ENCODE peak calls at places on chromosomes 16 and 17, in four cellular contexts. L, G, S and Z are unnamed samples.

GRCh38 chr17:82898976-82899514 is 59.2 kb upstream of the ZNF750 start:
- DNase-seq in S (no peak), L (no peak), G (no peak), Z (no peak)

GRCh38 chr17:49454050-49454449 is 39.4 kb upstream of the PHB1 start:
- DNase-seq in S (no peak), L (no peak), G (no peak), Z (no peak)

GRCh38 chr16:4924593-4925378 is 12.2 kb downstream of the PPL start:
- DNase-seq in G (no peak), L (no peak), S (no peak), Z (no peak)

GRCh38 chr16:53901396-53901795 is 197.4 kb downstream of the FTO start:
- DNase-seq in S (no peak), L (no peak), G (no peak), Z (no peak)

GRCh38 chr16:15951852-15952251 is 2.4 kb downstream of the ABCC1 start:
- DNase-seq in G (no peak), L (no peak), S (no peak), Z (peak)

GRCh38 chr17:59254742-59255141 is 34.4 kb downstream of the GDPD1 start:
- DNase-seq in L (no peak), S (no peak), G (no peak), Z (no peak)

GRCh38 chr17:32350662-32351418 is 883 bp downstream of the ZNF207 start:
- DNase-seq in S (no peak), L (no peak), G (no peak), Z (peak)

GRCh38 chr16:79069634-79070033 is 530.9 kb downstream of the MAF start:
- DNase-seq in L (no peak), G (no peak), S (no peak), Z (no peak)

GRCh38 chr17:28118362-28118761 is 75.9 kb downstream of the NLK start:
- DNase-seq in S (no peak), G (no peak), L (no peak), Z (no peak)

GRCh38 chr17:15966183-15966878 is 21.4 kb downstream of the ADORA2B start:
- DNase-seq in L (no peak), S (no peak), G (no peak), Z (no peak)

GRCh38 chr17:41254861-41255260 is 323 bp upstream of the KRTAP9-9 start:
- DNase-seq in S (no peak), G (peak), L (no peak), Z (no peak)

GRCh38 chr17:62658136-62658535 is 30.7 kb downstream of the MRC2 start:
- DNase-seq in G (no peak), L (no peak), S (no peak), Z (no peak)

GRCh38 chr17:50631195-50631907 is 3.3 kb upstream of the ABCC3 start:
- DNase-seq in G (peak), S (no peak), L (no peak), Z (no peak)

GRCh38 chr16:14640538-14640937 is 7.8 kb downstream of the BFAR start:
- DNase-seq in S (no peak), G (no peak), L (no peak), Z (no peak)

GRCh38 chr16:24125199-24125598 is 130.9 kb upstream of the CACNG3 start:
- DNase-seq in S (no peak), L (no peak), G (no peak), Z (no peak)

GRCh38 chr16:56211471-56211944 is 20.2 kb downstream of the GNAO1 start:
- DNase-seq in S (no peak), L (no peak), G (no peak), Z (peak)

GRCh38 chr17:78997231-78997741 is 12.3 kb downstream of the CANT1 start:
- DNase-seq in G (no peak), L (no peak), S (no peak), Z (no peak)

GRCh38 chr17:47987240-47987835 is 16.4 kb downstream of the CDK5RAP3 start:
- DNase-seq in G (no peak), S (no peak), L (no peak), Z (no peak)

GRCh38 chr16:65837431-65837986 is 529.0 kb upstream of the CDH5 start:
- DNase-seq in G (no peak), S (no peak), L (no peak), Z (no peak)

GRCh38 chr17:52158450-52159042 is at the start of gene CA10:
- DNase-seq in G (no peak), S (no peak), L (no peak), Z (no peak)

GRCh38 chr17:31699281-31699680 is 159.8 kb downstream of the COPRS start:
- DNase-seq in L (no peak), G (peak), S (no peak), Z (no peak)

GRCh38 chr17:40326014-40326831 is 17.2 kb downstream of the RARA start:
- DNase-seq in S (no peak), L (no peak), G (no peak), Z (peak)

GRCh38 chr16:55444754-55445485 is 34.1 kb upstream of the MMP2 start:
- DNase-seq in S (peak), G (no peak), L (no peak), Z (peak)

GRCh38 chr16:66127459-66128362 is 238.8 kb upstream of the CDH5 start:
- DNase-seq in L (no peak), G (no peak), S (no peak), Z (no peak)

GRCh38 chr17:36808181-36808661 is 129.1 kb upstream of the LHX1 start:
- DNase-seq in S (no peak), L (no peak), G (peak), Z (no peak)

GRCh38 chr17:2250140-2251095 is 53.2 kb downstream of the SMG6 start:
- DNase-seq in L (no peak), S (no peak), G (no peak), Z (no peak)

GRCh38 chr16:27892879-27893278 is 170.6 kb downstream of the GSG1L start:
- DNase-seq in S (no peak), G (no peak), L (no peak), Z (no peak)

GRCh38 chr16:21083729-21084268 is 66.8 kb downstream of the DNAH3 start:
- DNase-seq in S (no peak), L (peak), G (peak), Z (peak)

GRCh38 chr16:53980675-53981074 is 276.7 kb downstream of the FTO start:
- DNase-seq in L (no peak), G (no peak), S (no peak), Z (no peak)

GRCh38 chr16:89485701-89486246 is 4.6 kb downstream of the ANKRD11 start:
- DNase-seq in G (no peak), L (no peak), S (no peak), Z (no peak)

DNA sequence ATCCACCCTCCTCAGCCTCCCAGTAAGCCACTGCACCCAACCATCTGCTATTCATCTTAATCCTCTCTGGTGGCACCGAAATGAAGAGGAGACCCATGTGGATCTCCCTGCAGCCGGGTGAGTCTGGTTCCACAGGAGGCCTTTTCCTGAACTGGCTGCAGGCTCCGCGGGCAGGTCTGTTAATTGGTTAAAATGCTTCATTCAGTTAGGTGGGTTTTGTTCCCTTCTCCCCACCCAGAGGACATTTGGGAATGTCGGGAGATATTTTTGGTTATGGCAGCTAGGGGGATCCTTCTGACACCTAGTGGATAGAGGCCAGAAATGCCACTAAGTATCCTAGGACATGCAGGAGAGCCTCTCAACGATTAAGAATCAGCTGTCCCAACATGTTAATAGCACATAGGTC is 16.7 kb downstream of the C16orf54 start:
- DNase-seq in G (peak), L (no peak), S (no peak), Z (no peak)
- TF ChIP-seq SPI1 in G (no peak), L (no peak), S (no peak), Z (no peak)

DNA sequence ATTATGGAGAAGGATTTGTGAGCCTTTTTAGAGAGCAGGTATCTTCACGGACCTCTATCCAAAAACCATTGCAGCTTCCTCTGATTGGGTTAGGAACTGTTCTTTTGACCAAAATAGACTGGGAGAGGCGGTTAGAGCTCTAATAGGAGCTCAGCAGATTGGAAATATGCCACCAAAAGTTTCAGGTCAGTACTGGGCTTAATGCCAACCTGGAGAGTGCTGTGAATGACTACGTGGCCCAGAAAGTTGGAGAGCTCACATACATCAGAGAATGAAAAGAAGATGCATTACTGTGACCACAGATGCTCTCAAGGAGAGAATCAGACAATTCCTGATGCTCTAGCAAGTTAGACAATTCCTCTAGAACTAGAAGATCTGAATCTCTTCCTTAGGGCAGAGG is 86.5 kb downstream of the ABCA8 start:
- DNase-seq in S (no peak), L (no peak), G (no peak), Z (no peak)
- TF ChIP-seq SPI1 in S (no peak), L (no peak), G (no peak), Z (no peak)

DNA sequence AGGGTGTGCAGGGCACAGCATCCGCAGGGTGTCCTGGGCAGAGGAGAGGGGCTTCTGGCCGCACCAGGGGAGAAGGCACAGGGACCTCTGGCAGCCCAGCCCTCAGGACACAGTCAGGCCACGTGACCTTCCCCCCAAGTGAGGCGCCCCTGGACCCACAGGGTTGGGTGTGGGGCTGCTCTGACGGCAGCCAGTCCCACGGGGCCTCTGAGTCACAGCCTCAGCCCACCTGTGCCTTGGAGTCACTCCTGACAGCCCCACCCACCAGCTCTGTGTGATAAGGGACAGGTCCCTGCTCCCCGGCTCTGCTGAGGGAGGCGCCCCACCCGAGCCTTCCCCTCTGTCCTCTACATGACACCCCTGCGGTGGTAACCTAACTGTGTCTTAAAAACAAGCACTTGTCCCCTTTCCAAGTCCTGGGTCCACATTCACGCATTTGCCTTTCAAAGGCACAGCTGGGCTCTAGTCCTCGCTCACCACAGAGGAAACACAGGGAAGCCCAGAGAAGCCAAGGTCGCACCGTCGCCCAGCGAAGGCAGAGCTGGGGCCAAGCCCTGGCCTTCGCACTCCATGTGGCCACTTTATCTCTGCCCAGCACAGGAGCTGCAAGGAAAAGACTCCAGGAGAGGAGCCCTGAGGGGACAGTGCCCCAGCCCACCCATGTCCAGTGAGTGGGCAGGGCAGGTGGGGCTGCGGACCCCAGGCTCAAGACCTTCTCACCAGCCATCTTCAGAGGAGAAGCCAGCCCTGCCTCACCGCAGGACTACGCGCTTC is 5.1 kb upstream of the NPTX1 start:
- DNase-seq in S (no peak), L (no peak), G (peak), Z (no peak)
- TF ChIP-seq SPI1 in S (no peak), L (no peak), G (no peak), Z (no peak)

GRCh38 chr17:43211123-43211479 is 574 bp upstream of the TMEM106A start:
- DNase-seq in L (no peak), S (no peak), G (no peak), Z (no peak)
- TF ChIP-seq SPI1 in L (no peak), S (no peak), G (no peak), Z (no peak)

GRCh38 chr16:85568519-85568918 is 44.6 kb upstream of the GSE1 start:
- DNase-seq in L (no peak), S (no peak), G (no peak), Z (peak)

GRCh38 chr16:85570213-85570734 is 42.8 kb upstream of the GSE1 start:
- DNase-seq in S (no peak), G (no peak), L (no peak), Z (no peak)

GRCh38 chr16:85570735-85571562 is 42.2 kb upstream of the GSE1 start:
- DNase-seq in G (peak), L (peak), S (peak), Z (peak)

GRCh38 chr16:85569039-85569614 is 44.0 kb upstream of the GSE1 start:
- DNase-seq in S (no peak), L (no peak), G (no peak), Z (no peak)

GRCh38 chr16:85569615-85570212 is 43.4 kb upstream of the GSE1 start:
- DNase-seq in G (peak), S (peak), L (peak), Z (no peak)
- TF ChIP-seq SPI1 in G (peak), S (peak), L (peak), Z (peak)

GRCh38 chr16:88333645-88334516 is 48.9 kb upstream of the ZNF469 start:
- DNase-seq in S (no peak), G (no peak), L (no peak), Z (no peak)

GRCh38 chr16:88330971-88331890 is 51.5 kb upstream of the ZNF469 start:
- DNase-seq in G (no peak), L (no peak), S (no peak), Z (no peak)

GRCh38 chr16:88329726-88330700 is 52.7 kb upstream of the ZNF469 start:
- DNase-seq in L (no peak), G (no peak), S (no peak), Z (no peak)

GRCh38 chr16:88334517-88335149 is 48.1 kb upstream of the ZNF469 start:
- DNase-seq in L (no peak), S (no peak), G (no peak), Z (no peak)

DNA sequence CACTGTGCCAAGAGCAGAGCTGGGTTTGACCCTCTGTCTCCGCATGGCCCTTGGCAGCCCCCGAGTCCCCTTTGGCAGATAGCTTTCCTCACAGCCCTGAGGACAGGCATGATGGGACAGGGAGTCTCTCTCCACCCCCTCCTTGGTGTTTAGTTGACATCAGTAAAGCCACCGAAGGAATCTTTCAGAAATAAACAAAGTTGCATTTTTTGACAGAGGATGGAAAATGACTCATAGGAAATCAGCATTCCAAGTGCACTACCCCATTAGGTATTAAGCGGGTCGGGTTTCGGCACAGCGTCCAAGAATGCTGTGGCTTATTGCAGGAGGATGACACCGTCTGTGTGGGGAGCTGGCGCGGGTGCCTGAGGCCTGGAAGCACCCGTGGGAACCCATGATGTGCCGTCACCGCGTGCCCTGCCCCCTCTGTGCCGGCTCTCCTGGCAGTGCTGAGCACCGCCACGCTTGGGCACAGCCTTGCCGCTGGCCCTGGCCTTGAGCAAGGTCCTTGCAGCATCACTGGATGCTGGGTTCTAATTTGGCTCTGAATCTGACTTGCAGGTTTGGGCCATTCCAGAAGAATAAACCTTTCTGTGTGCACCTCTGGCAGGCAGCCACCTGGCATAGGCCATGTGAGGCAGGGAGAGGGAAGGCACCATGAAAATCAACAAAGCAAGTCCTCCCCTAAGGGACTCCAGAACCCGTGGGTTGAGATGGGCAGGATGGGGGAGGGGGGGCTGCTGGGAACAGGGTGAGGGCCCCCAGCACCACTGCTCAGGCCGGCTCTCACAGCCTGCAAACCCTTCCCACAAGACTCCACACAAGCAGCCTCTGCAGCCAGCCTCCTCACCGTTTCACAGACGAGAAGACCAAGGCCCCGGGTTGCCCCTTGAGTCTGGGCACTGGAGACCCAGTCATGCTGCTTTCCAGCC is 50.5 kb upstream of the ZNF469 start:
- DNase-seq in L (no peak), S (no peak), G (no peak), Z (no peak)
- TF ChIP-seq SPI1 in L (no peak), S (no peak), G (no peak), Z (no peak)

DNA sequence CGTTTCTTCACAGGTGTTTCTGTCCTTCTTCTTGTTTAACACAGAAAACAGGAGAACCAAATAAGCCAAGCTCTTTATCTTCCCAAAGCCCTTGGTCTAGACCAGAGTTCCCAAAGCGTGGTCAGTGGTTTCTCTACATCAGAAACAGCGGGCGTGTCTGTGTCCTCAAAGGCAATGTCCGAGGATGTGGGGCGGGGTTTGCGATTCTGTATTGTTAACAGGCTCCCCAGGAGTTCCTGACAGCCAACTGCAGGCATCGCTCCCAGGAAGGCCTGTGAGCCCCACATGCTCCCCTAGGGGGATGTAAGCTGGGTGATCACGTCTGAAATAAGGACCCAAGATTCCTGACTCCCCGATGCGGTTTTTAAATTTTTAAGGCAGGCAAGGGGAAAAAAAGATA is 28.4 kb upstream of the SLC25A19 start:
- DNase-seq in L (no peak), S (no peak), G (peak), Z (no peak)
- TF ChIP-seq SPI1 in L (no peak), S (no peak), G (no peak), Z (no peak)

DNA sequence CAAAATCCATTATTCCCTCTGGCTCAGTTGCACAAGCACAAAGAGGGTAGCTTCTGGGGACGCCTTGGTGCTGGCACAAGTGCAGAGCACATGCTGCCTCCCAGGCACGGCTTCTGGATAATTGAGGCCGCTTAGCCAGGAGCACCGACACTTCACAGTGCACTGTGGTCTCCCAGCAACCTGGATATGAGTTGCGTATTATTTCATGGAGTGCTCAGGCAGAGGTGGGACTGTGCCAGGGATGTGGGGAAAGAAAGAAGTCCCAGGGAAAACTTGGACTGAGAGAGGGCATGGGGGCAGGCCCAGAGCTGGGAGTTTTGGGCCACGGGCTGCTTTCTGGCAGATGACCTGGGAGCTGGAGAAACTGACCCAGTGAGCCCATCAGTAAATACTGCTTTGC is 37.5 kb downstream of the MPRIP start:
- DNase-seq in G (no peak), L (no peak), S (no peak), Z (no peak)
- TF ChIP-seq SPI1 in G (no peak), L (no peak), S (no peak), Z (no peak)

GRCh38 chr17:39104046-39104445 is 47.4 kb downstream of the PLXDC1 start:
- DNase-seq in G (peak), S (no peak), L (no peak), Z (no peak)
- TF ChIP-seq SPI1 in G (no peak), S (no peak), L (no peak), Z (no peak)

DNA sequence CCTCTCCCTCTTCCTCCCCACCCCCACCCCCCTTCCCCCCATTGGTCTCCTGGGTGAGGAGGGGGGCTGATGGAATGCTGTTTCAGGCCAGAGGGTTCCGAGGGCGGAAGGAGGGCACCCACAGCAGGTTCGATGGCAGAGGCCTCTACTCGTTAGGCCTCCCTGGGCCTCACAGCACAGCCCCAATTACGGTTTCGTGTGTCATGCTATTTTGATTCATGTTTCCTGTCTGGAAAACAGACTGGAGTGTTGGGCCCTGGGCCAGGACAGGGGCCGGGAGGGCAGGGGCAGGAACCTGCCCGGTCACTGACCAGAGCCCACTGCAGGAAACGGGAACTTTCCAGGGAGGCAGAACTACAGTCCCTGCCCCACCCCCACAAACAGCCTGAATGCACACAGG is 138.2 kb downstream of the C16orf95 start:
- DNase-seq in L (no peak), S (no peak), G (no peak), Z (no peak)
- TF ChIP-seq SPI1 in L (no peak), S (no peak), G (no peak), Z (no peak)